ENCODE peak calls at places on chromosomes 11 and 22, in seven cellular contexts. One of them, this sample, is unnamed.

GRCh38 chr22:24500251-24500820 is 5.2 kb downstream of the UPB1 start:
- DNase-seq in IMR-90: no peak
- DNase-seq in H1: no peak
- DNase-seq in neuronal stem cell: no peak
- DNase-seq in H9: no peak
- DNase-seq in mesendoderm: no peak
- DNase-seq in mesenchymal stem cell: no peak
- DNase-seq in this sample: no peak

GRCh38 chr11:115676768-115677167 is 172.6 kb upstream of the CADM1 start:
- DNase-seq in IMR-90: peak; percentile 81
- DNase-seq in H1: no peak
- DNase-seq in neuronal stem cell: no peak
- DNase-seq in H9: no peak
- DNase-seq in mesendoderm: peak; percentile 41
- DNase-seq in mesenchymal stem cell: peak; percentile 59
- DNase-seq in this sample: no peak

GRCh38 chr22:39292561-39293074 is 26.8 kb downstream of the RPL3 start:
- DNase-seq in IMR-90: peak; percentile 92
- DNase-seq in H1: peak; percentile 62
- DNase-seq in neuronal stem cell: peak; percentile 45
- DNase-seq in H9: peak; percentile 76
- DNase-seq in mesendoderm: peak; percentile 80
- DNase-seq in mesenchymal stem cell: peak; percentile 91
- DNase-seq in this sample: peak; percentile 96

GRCh38 chr22:30212996-30213441 is 33.5 kb downstream of the LIF start:
- DNase-seq in IMR-90: no peak
- DNase-seq in H1: no peak
- DNase-seq in neuronal stem cell: no peak
- DNase-seq in H9: no peak
- DNase-seq in mesendoderm: no peak
- DNase-seq in mesenchymal stem cell: peak; percentile 91
- DNase-seq in this sample: peak; percentile 17

GRCh38 chr11:7511405-7511804 is 2.4 kb upstream of the PPFIBP2 start:
- DNase-seq in IMR-90: no peak
- DNase-seq in H1: no peak
- DNase-seq in neuronal stem cell: no peak
- DNase-seq in H9: no peak
- DNase-seq in mesendoderm: no peak
- DNase-seq in mesenchymal stem cell: no peak
- DNase-seq in this sample: no peak

GRCh38 chr11:60932605-60933346 is 8.5 kb downstream of the TMEM132A start:
- DNase-seq in IMR-90: no peak
- DNase-seq in H1: no peak
- DNase-seq in neuronal stem cell: no peak
- DNase-seq in H9: no peak
- DNase-seq in mesendoderm: peak; percentile 68
- DNase-seq in mesenchymal stem cell: no peak
- DNase-seq in this sample: no peak

GRCh38 chr11:112289588-112290461 is 29.2 kb upstream of the PLET1 start:
- DNase-seq in IMR-90: peak; percentile 35
- DNase-seq in H1: no peak
- DNase-seq in neuronal stem cell: peak; percentile 53
- DNase-seq in H9: peak; percentile 85
- DNase-seq in mesendoderm: peak; percentile 69
- DNase-seq in mesenchymal stem cell: peak; percentile 65
- DNase-seq in this sample: peak; percentile 40

GRCh38 chr11:45654242-45654641 is 11.2 kb downstream of the CHST1 start:
- DNase-seq in IMR-90: no peak
- DNase-seq in H1: no peak
- DNase-seq in neuronal stem cell: no peak
- DNase-seq in H9: peak; percentile 23
- DNase-seq in mesendoderm: no peak
- DNase-seq in mesenchymal stem cell: no peak
- DNase-seq in this sample: no peak

GRCh38 chr11:74695705-74696280 is 35.4 kb downstream of the CHRDL2 start:
- DNase-seq in IMR-90: no peak
- DNase-seq in H1: no peak
- DNase-seq in neuronal stem cell: no peak
- DNase-seq in H9: peak; percentile 45
- DNase-seq in mesendoderm: peak; percentile 89
- DNase-seq in mesenchymal stem cell: no peak
- DNase-seq in this sample: no peak

GRCh38 chr11:46345881-46346484 is 1.3 kb upstream of the DGKZ start:
- DNase-seq in IMR-90: no peak
- DNase-seq in H1: no peak
- DNase-seq in neuronal stem cell: no peak
- DNase-seq in H9: no peak
- DNase-seq in mesendoderm: no peak
- DNase-seq in mesenchymal stem cell: no peak
- DNase-seq in this sample: no peak

GRCh38 chr11:101336858-101337257 is 207.2 kb upstream of the PGR start:
- DNase-seq in IMR-90: no peak
- DNase-seq in H1: no peak
- DNase-seq in neuronal stem cell: no peak
- DNase-seq in H9: no peak
- DNase-seq in mesendoderm: no peak
- DNase-seq in mesenchymal stem cell: no peak
- DNase-seq in this sample: no peak

GRCh38 chr11:111360150-111361043 is 18.7 kb downstream of the POU2AF1 start:
- DNase-seq in IMR-90: no peak
- DNase-seq in H1: no peak
- DNase-seq in neuronal stem cell: no peak
- DNase-seq in H9: no peak
- DNase-seq in mesendoderm: no peak
- DNase-seq in mesenchymal stem cell: no peak
- DNase-seq in this sample: peak; percentile 58

GRCh38 chr22:24240381-24240780 is 4.5 kb downstream of the GGT5 start:
- DNase-seq in IMR-90: no peak
- DNase-seq in H1: no peak
- DNase-seq in neuronal stem cell: no peak
- DNase-seq in H9: no peak
- DNase-seq in mesendoderm: no peak
- DNase-seq in mesenchymal stem cell: no peak
- DNase-seq in this sample: no peak

GRCh38 chr22:24209016-24209415 is 27.7 kb downstream of the SUSD2 start:
- DNase-seq in IMR-90: peak; percentile 16
- DNase-seq in H1: no peak
- DNase-seq in neuronal stem cell: no peak
- DNase-seq in H9: no peak
- DNase-seq in mesendoderm: no peak
- DNase-seq in mesenchymal stem cell: no peak
- DNase-seq in this sample: no peak

GRCh38 chr11:104823638-104824037 is 74.6 kb downstream of the CASP12 start:
- DNase-seq in IMR-90: no peak
- DNase-seq in H1: no peak
- DNase-seq in neuronal stem cell: no peak
- DNase-seq in H9: no peak
- DNase-seq in mesendoderm: peak; percentile 0
- DNase-seq in mesenchymal stem cell: no peak
- DNase-seq in this sample: no peak

GRCh38 chr11:6572215-6572614 is 31.2 kb downstream of the RRP8 start:
- DNase-seq in IMR-90: peak; percentile 84
- DNase-seq in H1: no peak
- DNase-seq in neuronal stem cell: no peak
- DNase-seq in H9: no peak
- DNase-seq in mesendoderm: no peak
- DNase-seq in mesenchymal stem cell: peak; percentile 13
- DNase-seq in this sample: no peak

GRCh38 chr11:115493905-115494304 is 10.3 kb downstream of the CADM1 start:
- DNase-seq in IMR-90: peak; percentile 13
- DNase-seq in H1: no peak
- DNase-seq in neuronal stem cell: no peak
- DNase-seq in H9: no peak
- DNase-seq in mesendoderm: no peak
- DNase-seq in mesenchymal stem cell: no peak
- DNase-seq in this sample: no peak

GRCh38 chr22:37318255-37319109 is 36.2 kb downstream of the CYTH4 start:
- DNase-seq in IMR-90: no peak
- DNase-seq in H1: no peak
- DNase-seq in neuronal stem cell: no peak
- DNase-seq in H9: no peak
- DNase-seq in mesendoderm: no peak
- DNase-seq in mesenchymal stem cell: no peak
- DNase-seq in this sample: no peak

GRCh38 chr11:126799974-126800373 is 200.6 kb downstream of the KIRREL3 start:
- DNase-seq in IMR-90: peak; percentile 66
- DNase-seq in H1: no peak
- DNase-seq in neuronal stem cell: no peak
- DNase-seq in H9: no peak
- DNase-seq in mesendoderm: no peak
- DNase-seq in mesenchymal stem cell: no peak
- DNase-seq in this sample: no peak

GRCh38 chr11:111081021-111081511 is 164.5 kb upstream of the POU2AF2 start:
- DNase-seq in IMR-90: peak; percentile 7
- DNase-seq in H1: no peak
- DNase-seq in neuronal stem cell: no peak
- DNase-seq in H9: no peak
- DNase-seq in mesendoderm: no peak
- DNase-seq in mesenchymal stem cell: no peak
- DNase-seq in this sample: no peak

GRCh38 chr22:20526628-20527355 is 19.4 kb downstream of the MED15 start:
- DNase-seq in IMR-90: peak; percentile 91
- DNase-seq in H1: no peak
- DNase-seq in neuronal stem cell: no peak
- DNase-seq in H9: no peak
- DNase-seq in mesendoderm: no peak
- DNase-seq in mesenchymal stem cell: peak; percentile 97
- DNase-seq in this sample: peak; percentile 46

GRCh38 chr11:119608781-119609180 is 120.2 kb downstream of the NECTIN1 start:
- DNase-seq in IMR-90: no peak
- DNase-seq in H1: no peak
- DNase-seq in neuronal stem cell: no peak
- DNase-seq in H9: no peak
- DNase-seq in mesendoderm: no peak
- DNase-seq in mesenchymal stem cell: no peak
- DNase-seq in this sample: no peak

GRCh38 chr22:47167056-47167455 is 404.6 kb downstream of the TBC1D22A start:
- DNase-seq in IMR-90: no peak
- DNase-seq in H1: no peak
- DNase-seq in neuronal stem cell: no peak
- DNase-seq in H9: peak; percentile 8
- DNase-seq in mesendoderm: no peak
- DNase-seq in mesenchymal stem cell: no peak
- DNase-seq in this sample: no peak

GRCh38 chr11:130383363-130384168 is 44.8 kb downstream of the ADAMTS8 start:
- DNase-seq in IMR-90: peak; percentile 100
- DNase-seq in H1: peak; percentile 33
- DNase-seq in neuronal stem cell: peak; percentile 27
- DNase-seq in H9: peak; percentile 69
- DNase-seq in mesendoderm: peak; percentile 59
- DNase-seq in mesenchymal stem cell: peak; percentile 94
- DNase-seq in this sample: no peak

GRCh38 chr11:88569342-88569741 is 231.8 kb upstream of the CTSC start:
- DNase-seq in IMR-90: peak; percentile 8
- DNase-seq in H1: no peak
- DNase-seq in neuronal stem cell: no peak
- DNase-seq in H9: no peak
- DNase-seq in mesendoderm: no peak
- DNase-seq in mesenchymal stem cell: no peak
- DNase-seq in this sample: no peak
- H3K27ac ChIP-seq in IMR-90: no peak overlapping the region
- H3K27ac ChIP-seq in H1: no peak overlapping the region
- H3K27ac ChIP-seq in neuronal stem cell: no peak overlapping the region
- H3K27ac ChIP-seq in H9: no peak overlapping the region
- H3K27ac ChIP-seq in mesendoderm: no peak overlapping the region
- H3K27ac ChIP-seq in mesenchymal stem cell: no peak overlapping the region
- H3K27ac ChIP-seq in this sample: no peak overlapping the region

GRCh38 chr11:67601098-67601497 is 5.6 kb upstream of the NDUFV1 start:
- DNase-seq in IMR-90: no peak
- DNase-seq in H1: no peak
- DNase-seq in neuronal stem cell: no peak
- DNase-seq in H9: no peak
- DNase-seq in mesendoderm: no peak
- DNase-seq in mesenchymal stem cell: no peak
- DNase-seq in this sample: no peak
- H3K4me2 ChIP-seq in IMR-90: no peak overlapping the region
- H3K4me2 ChIP-seq in H1: no peak overlapping the region
- H3K4me2 ChIP-seq in neuronal stem cell: no peak overlapping the region
- H3K4me2 ChIP-seq in H9: no peak overlapping the region
- H3K4me2 ChIP-seq in mesendoderm: no peak overlapping the region
- H3K4me2 ChIP-seq in mesenchymal stem cell: no peak overlapping the region
- H3K4me2 ChIP-seq in this sample: no peak overlapping the region

GRCh38 chr22:27825174-27825573 is 23.6 kb upstream of the MN1 start:
- DNase-seq in IMR-90: no peak
- DNase-seq in H1: no peak
- DNase-seq in neuronal stem cell: no peak
- DNase-seq in H9: no peak
- DNase-seq in mesendoderm: peak; percentile 50
- DNase-seq in mesenchymal stem cell: no peak
- DNase-seq in this sample: no peak
- H2BK120ac ChIP-seq in IMR-90: no peak overlapping the region
- H2BK120ac ChIP-seq in H1: no peak overlapping the region
- H2BK120ac ChIP-seq in neuronal stem cell: no peak overlapping the region
- H2BK120ac ChIP-seq in H9: no peak overlapping the region
- H2BK120ac ChIP-seq in mesendoderm: no peak overlapping the region
- H2BK120ac ChIP-seq in mesenchymal stem cell: no peak overlapping the region
- H2BK120ac ChIP-seq in this sample: no peak overlapping the region

GRCh38 chr11:73147771-73148681 is 5.9 kb upstream of the FCHSD2 start:
- DNase-seq in IMR-90: no peak
- DNase-seq in H1: no peak
- DNase-seq in neuronal stem cell: no peak
- DNase-seq in H9: no peak
- DNase-seq in mesendoderm: no peak
- DNase-seq in mesenchymal stem cell: no peak
- DNase-seq in this sample: no peak

GRCh38 chr11:73142128-73142377 is at the start of gene FCHSD2:
- DNase-seq in IMR-90: no peak
- DNase-seq in H1: no peak
- DNase-seq in neuronal stem cell: no peak
- DNase-seq in H9: no peak
- DNase-seq in mesendoderm: no peak
- DNase-seq in mesenchymal stem cell: no peak
- DNase-seq in this sample: no peak

GRCh38 chr11:73149105-73149504 is 7.0 kb upstream of the FCHSD2 start:
- DNase-seq in IMR-90: no peak
- DNase-seq in H1: no peak
- DNase-seq in neuronal stem cell: no peak
- DNase-seq in H9: no peak
- DNase-seq in mesendoderm: no peak
- DNase-seq in mesenchymal stem cell: peak; percentile 24
- DNase-seq in this sample: no peak

GRCh38 chr11:73143126-73143838 is 1.2 kb upstream of the FCHSD2 start:
- DNase-seq in IMR-90: peak; percentile 58
- DNase-seq in H1: no peak
- DNase-seq in neuronal stem cell: no peak
- DNase-seq in H9: no peak
- DNase-seq in mesendoderm: no peak
- DNase-seq in mesenchymal stem cell: peak; percentile 67
- DNase-seq in this sample: no peak

DNA sequence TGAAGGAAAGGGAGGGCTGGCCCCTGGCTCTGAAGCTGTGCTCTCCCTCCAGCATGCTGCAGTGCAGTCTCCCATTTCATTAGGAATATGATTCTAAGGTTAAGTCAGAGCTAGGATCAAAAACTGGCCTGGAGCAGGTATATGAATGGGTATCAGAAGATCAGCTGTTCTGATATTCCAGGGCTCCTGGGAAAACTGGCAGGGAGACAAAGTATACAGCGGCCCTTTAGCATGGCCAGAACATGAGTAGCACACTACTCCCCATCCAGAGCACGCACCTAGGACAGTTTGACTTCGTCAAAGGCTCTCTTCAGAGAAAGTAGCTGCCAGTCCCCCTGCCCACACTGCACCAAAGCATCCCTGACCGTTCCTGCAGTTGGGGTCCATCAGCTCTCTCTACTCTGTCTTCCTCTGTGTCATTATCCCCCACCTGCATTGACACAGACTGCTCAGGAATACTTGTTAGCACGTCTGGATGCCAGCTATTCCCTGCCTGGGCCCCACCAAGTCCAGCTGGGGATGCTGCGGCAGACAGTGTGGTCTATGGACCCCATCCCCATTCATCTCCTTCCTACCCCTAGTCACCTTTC is 4.0 kb upstream of the FCHSD2 start:
- DNase-seq in IMR-90: no peak
- DNase-seq in H1: no peak
- DNase-seq in neuronal stem cell: no peak
- DNase-seq in H9: no peak
- DNase-seq in mesendoderm: no peak
- DNase-seq in mesenchymal stem cell: no peak
- DNase-seq in this sample: no peak
- H3K27ac ChIP-seq in IMR-90: no peak overlapping the region
- H3K27ac ChIP-seq in H1: no peak overlapping the region
- H3K27ac ChIP-seq in neuronal stem cell: no peak overlapping the region
- H3K27ac ChIP-seq in H9: no peak overlapping the region
- H3K27ac ChIP-seq in mesendoderm: no peak overlapping the region
- H3K27ac ChIP-seq in mesenchymal stem cell: no peak overlapping the region
- H3K27ac ChIP-seq in this sample: no peak overlapping the region